ENCODE peak calls at places on chromosomes 13 and 19, in eight cellular contexts. N is amniotic epithelial cell; C is breast epithelium; M is stimulated activated CD4-positive, alpha-beta T cell treated with anti-CD3 and anti-CD28 coated beads, Interleukin-15, amount 100 ng/mL, for 1 hour; K is NCI-H2081 treated with DMSO at 0.1 percent for 48 hours; H is uterus; X is CD8-positive, alpha-beta memory T cell; S is heart left ventricle. G is an unnamed sample.
A peak's percentile ranks its signal among the peaks of the same experiment; 100 is the strongest.

GRCh38 chr19:35269425-35270117 is 809 bp downstream of the USF2 start:
- DNase-seq in K (no peak), C (peak; percentile 81), N (peak; percentile 75), H (peak; percentile 82), X (peak; percentile 66), S (peak; percentile 84), M (peak; percentile 64), G (peak; percentile 91)

GRCh38 chr19:41001243-41001971 is 10.3 kb downstream of the CYP2B6 start:
- DNase-seq in N (no peak), H (no peak), C (no peak), M (no peak), K (no peak), X (no peak), S (no peak), G (no peak)

GRCh38 chr19:29001922-29002247 is 211.1 kb downstream of the UQCRFS1 start:
- DNase-seq in K (no peak), N (no peak), C (no peak), M (no peak), H (no peak), S (no peak), X (no peak), G (no peak)

GRCh38 chr13:101706651-101707050 is 254.2 kb downstream of the ITGBL1 start:
- DNase-seq in N (peak; percentile 99), M (no peak), X (no peak), C (peak; percentile 30), K (no peak), S (no peak), H (no peak), G (peak; percentile 8)

GRCh38 chr19:4036576-4037300 is 29.2 kb downstream of the PIAS4 start:
- DNase-seq in H (no peak), X (no peak), C (no peak), S (no peak), K (no peak), M (no peak), N (no peak), G (no peak)

GRCh38 chr13:34207872-34208271 is 389.9 kb downstream of the RFC3 start:
- DNase-seq in H (no peak), M (no peak), K (no peak), C (no peak), X (no peak), S (no peak), N (peak; percentile 78), G (no peak)

GRCh38 chr13:48161530-48162179 is 66.8 kb upstream of the MED4 start:
- DNase-seq in H (no peak), N (no peak), S (peak; percentile 67), X (no peak), C (no peak), M (no peak), K (no peak), G (peak; percentile 26)

GRCh38 chr13:110254151-110254679 is 52.7 kb downstream of the COL4A1 start:
- DNase-seq in N (no peak), C (no peak), S (no peak), X (no peak), M (no peak), K (no peak), H (no peak), G (no peak)